ENCODE peak calls at places on chromosomes 12 and 14, in seven cellular contexts. T, A, P, R, G, U and I are unnamed samples.
A peak's percentile ranks its signal among the peaks of the same experiment; 100 is the strongest.

GRCh38 chr12:62210422-62210821 is 49.8 kb upstream of the USP15 start:
- DNase-seq in T (no peak), A (no peak), P (no peak), R (peak; percentile 41), G (peak; percentile 58), U (peak; percentile 48), I (peak; percentile 80)

GRCh38 chr14:96249016-96249415 is 7.0 kb upstream of the BDKRB1 start:
- DNase-seq in T (no peak), A (no peak), P (no peak), R (no peak), G (peak; percentile 77), U (no peak), I (peak; percentile 90)

GRCh38 chr12:76586764-76587395 is 27.3 kb upstream of the OSBPL8 start:
- DNase-seq in T (peak; percentile 8), A (peak; percentile 6), P (no peak), R (peak; percentile 13), G (peak; percentile 18), U (peak; percentile 52), I (peak; percentile 58)

GRCh38 chr12:66140726-66141125 is 10.2 kb upstream of the LLPH start:
- DNase-seq in T (no peak), A (no peak), P (no peak), R (no peak), G (no peak), U (no peak), I (no peak)

GRCh38 chr14:89417469-89418225 is 614 bp upstream of the FOXN3 start:
- DNase-seq in T (peak; percentile 47), A (peak; percentile 18), P (peak; percentile 52), R (peak; percentile 37), G (peak; percentile 48), U (peak; percentile 72), I (peak; percentile 66)

GRCh38 chr12:128909653-128910052 is 56.4 kb downstream of the GLT1D1 start:
- DNase-seq in T (no peak), A (no peak), P (no peak), R (no peak), G (no peak), U (no peak), I (peak; percentile 9)

GRCh38 chr12:130444081-130444480 is 106.4 kb downstream of the PIWIL1 start:
- DNase-seq in T (no peak), A (no peak), P (no peak), R (no peak), G (no peak), U (no peak), I (no peak)

GRCh38 chr12:31342314-31342713 is 16.4 kb upstream of the SINHCAF start:
- DNase-seq in T (no peak), A (no peak), P (no peak), R (no peak), G (no peak), U (no peak), I (no peak)

GRCh38 chr12:49540229-49541139 is 1.7 kb downstream of the KCNH3 start:
- DNase-seq in T (no peak), A (no peak), P (peak; percentile 33), R (no peak), G (no peak), U (peak; percentile 81), I (peak; percentile 78)

GRCh38 chr12:52084491-52085231 is 5.2 kb downstream of the SMIM41 start:
- DNase-seq in T (no peak), A (no peak), P (no peak), R (no peak), G (no peak), U (no peak), I (peak; percentile 52)

GRCh38 chr14:80615831-80616230 is 325.7 kb downstream of the CEP128 start:
- DNase-seq in T (no peak), A (no peak), P (no peak), R (no peak), G (no peak), U (no peak), I (no peak)

GRCh38 chr12:120041386-120042231 is 52.6 kb downstream of the BICDL1 start:
- DNase-seq in T (no peak), A (peak; percentile 23), P (no peak), R (no peak), G (no peak), U (no peak), I (no peak)

GRCh38 chr14:68766299-68767247 is 26.3 kb downstream of the ZFP36L1 start:
- DNase-seq in T (no peak), A (no peak), P (no peak), R (no peak), G (no peak), U (no peak), I (peak; percentile 39)

GRCh38 chr12:92503029-92503931 is 199.5 kb upstream of the PLEKHG7 start:
- DNase-seq in T (no peak), A (no peak), P (no peak), R (no peak), G (no peak), U (no peak), I (no peak)

GRCh38 chr14:76516884-76517283 is 140.9 kb downstream of the ESRRB start:
- DNase-seq in T (no peak), A (no peak), P (no peak), R (no peak), G (no peak), U (no peak), I (no peak)

GRCh38 chr12:90090929-90091651 is 382.5 kb upstream of the ATP2B1 start:
- DNase-seq in T (no peak), A (no peak), P (no peak), R (no peak), G (peak; percentile 69), U (peak; percentile 95), I (peak; percentile 49)

GRCh38 chr14:89641495-89642162 is 224.6 kb upstream of the FOXN3 start:
- DNase-seq in T (no peak), A (no peak), P (no peak), R (no peak), G (no peak), U (no peak), I (no peak)

GRCh38 chr12:12542286-12542685 is 20.4 kb downstream of the DUSP16 start:
- DNase-seq in T (no peak), A (no peak), P (no peak), R (no peak), G (no peak), U (no peak), I (no peak)

GRCh38 chr12:121788176-121788818 is 5.2 kb downstream of the RHOF start:
- DNase-seq in T (no peak), A (no peak), P (no peak), R (no peak), G (no peak), U (peak; percentile 69), I (no peak)

GRCh38 chr14:90409209-90409730 is 12.4 kb downstream of the CALM1 start:
- DNase-seq in T (no peak), A (no peak), P (no peak), R (no peak), G (peak; percentile 86), U (peak; percentile 97), I (peak; percentile 94)

GRCh38 chr12:94405378-94406116 is 54.1 kb downstream of the CEP83 start:
- DNase-seq in T (no peak), A (no peak), P (no peak), R (no peak), G (peak; percentile 8), U (no peak), I (no peak)

GRCh38 chr12:64009321-64010068 is 165.0 kb downstream of the SRGAP1 start:
- DNase-seq in T (no peak), A (no peak), P (no peak), R (no peak), G (no peak), U (peak; percentile 64), I (no peak)

GRCh38 chr14:75279739-75280447 is 1.3 kb downstream of the FOS start:
- DNase-seq in T (peak; percentile 29), A (no peak), P (no peak), R (no peak), G (peak; percentile 12), U (peak; percentile 10), I (no peak)

GRCh38 chr12:15978431-15978950 is 67.4 kb downstream of the DERA start:
- DNase-seq in T (no peak), A (no peak), P (no peak), R (no peak), G (peak; percentile 16), U (peak; percentile 95), I (no peak)

GRCh38 chr14:39247256-39247655 is 13.5 kb downstream of the MIA2 start:
- DNase-seq in T (no peak), A (no peak), P (no peak), R (no peak), G (peak; percentile 83), U (peak; percentile 72), I (peak; percentile 88)

GRCh38 chr12:30440826-30441602 is 254.7 kb downstream of the IPO8 start:
- DNase-seq in T (no peak), A (no peak), P (no peak), R (peak; percentile 49), G (peak; percentile 24), U (no peak), I (no peak)

GRCh38 chr12:106841471-106842302 is 67.2 kb downstream of the RIC8B start:
- DNase-seq in T (peak; percentile 17), A (no peak), P (peak; percentile 42), R (peak; percentile 42), G (peak; percentile 61), U (peak; percentile 43), I (peak; percentile 68)

GRCh38 chr12:116609715-116610114 is 50.5 kb downstream of the MAP1LC3B2 start:
- DNase-seq in T (no peak), A (no peak), P (no peak), R (no peak), G (no peak), U (no peak), I (no peak)

GRCh38 chr14:59632381-59632780 is 55.8 kb upstream of the CCDC175 start:
- DNase-seq in T (no peak), A (no peak), P (peak; percentile 22), R (peak; percentile 63), G (peak; percentile 36), U (peak; percentile 46), I (peak; percentile 89)

GRCh38 chr14:24943024-24943423 is 106.9 kb downstream of the STXBP6 start:
- DNase-seq in T (no peak), A (no peak), P (peak; percentile 77), R (no peak), G (peak; percentile 66), U (no peak), I (no peak)

GRCh38 chr12:88471641-88472040 is 108.6 kb downstream of the KITLG start:
- DNase-seq in T (no peak), A (no peak), P (no peak), R (no peak), G (peak; percentile 75), U (peak; percentile 64), I (peak; percentile 77)

GRCh38 chr14:22556021-22556989 is 32.7 kb downstream of the DAD1 start:
- DNase-seq in T (peak; percentile 99), A (peak; percentile 86), P (no peak), R (no peak), G (no peak), U (peak; percentile 94), I (peak; percentile 47)

GRCh38 chr12:53869500-53869899 is 69.1 kb upstream of the HOXC13 start:
- DNase-seq in T (no peak), A (no peak), P (no peak), R (no peak), G (no peak), U (peak; percentile 43), I (no peak)

GRCh38 chr14:96303981-96304380 is 48.0 kb downstream of the BDKRB1 start:
- DNase-seq in T (no peak), A (no peak), P (no peak), R (no peak), G (no peak), U (no peak), I (no peak)